ENCODE peak calls at places on chromosomes 12 and 14, in seven cellular contexts. I is testis; H is gastrocnemius medialis; U is CD8-positive, alpha-beta T cell; V is Peyer's patch; M is heart right ventricle; D is CD4-positive, CD25-positive, alpha-beta regulatory T cell. J is an unnamed sample. For H3K4me1 and H3K9me3, the result is how much of the 10 kb centered on the place peaks cover.

GRCh38 chr14:92417759-92418158 is 94.8 kb downstream of the SLC24A4 start:
- DNase-seq in I (no peak), H (no peak), U (no peak), V (no peak), M (no peak), D (no peak), J (no peak)

GRCh38 chr14:59360923-59361794 is 104.0 kb downstream of the GPR135 start:
- DNase-seq in I (no peak), H (peak), U (no peak), V (no peak), M (peak), D (no peak), J (no peak)

GRCh38 chr12:115660211-115660805 is 617.2 kb downstream of the MED13L start:
- DNase-seq in I (peak), H (peak), U (no peak), V (no peak), M (peak), D (no peak), J (no peak)

GRCh38 chr14:31855262-31855661 is 221.8 kb upstream of the ARHGAP5 start:
- DNase-seq in I (no peak), H (no peak), U (no peak), V (no peak), M (no peak), D (no peak), J (no peak)

GRCh38 chr12:105485321-105485910 is 154.9 kb downstream of the C12orf75 start:
- DNase-seq in I (peak), H (peak), U (no peak), V (no peak), M (peak), D (no peak), J (no peak)

GRCh38 chr14:74941676-74942097 is 13.7 kb downstream of the PGF start:
- DNase-seq in I (peak), H (no peak), U (peak), V (peak), M (peak), D (peak), J (peak)

GRCh38 chr12:47814539-47815170 is 5.0 kb downstream of the HDAC7 start:
- DNase-seq in I (no peak), H (no peak), U (no peak), V (no peak), M (no peak), D (no peak), J (no peak)

GRCh38 chr14:104130974-104131651 is 7.3 kb upstream of the KIF26A start:
- DNase-seq in I (peak), H (no peak), U (no peak), V (no peak), M (peak), D (no peak), J (peak)

GRCh38 chr12:40055227-40055579 is 50.7 kb downstream of the SLC2A13 start:
- DNase-seq in I (no peak), H (no peak), U (no peak), V (no peak), M (no peak), D (no peak), J (no peak)

GRCh38 chr12:124633954-124634352 is 66.5 kb upstream of the NCOR2 start:
- DNase-seq in I (no peak), H (no peak), U (no peak), V (no peak), M (no peak), D (no peak), J (peak)

GRCh38 chr12:62726471-62726980 is 208.4 kb downstream of the PPM1H start:
- DNase-seq in I (no peak), H (no peak), U (no peak), V (no peak), M (no peak), D (no peak), J (no peak)

GRCh38 chr12:62722971-62723680 is 211.8 kb downstream of the PPM1H start:
- DNase-seq in I (no peak), H (no peak), U (no peak), V (no peak), M (no peak), D (no peak), J (no peak)

GRCh38 chr12:62725781-62726180 is 209.2 kb downstream of the PPM1H start:
- DNase-seq in I (no peak), H (no peak), U (no peak), V (no peak), M (no peak), D (no peak), J (no peak)

GRCh38 chr12:62724947-62725447 is 210.0 kb downstream of the PPM1H start:
- DNase-seq in I (no peak), H (no peak), U (no peak), V (no peak), M (no peak), D (no peak), J (peak)

GRCh38 chr12:62724285-62724684 is 210.7 kb downstream of the PPM1H start:
- DNase-seq in I (no peak), H (no peak), U (no peak), V (no peak), M (no peak), D (no peak), J (no peak)
- H3K4me1 ChIP-seq in I (under half), H (under half), U (under half), V (under half), M (under half), D (under half), J (under half)

DNA sequence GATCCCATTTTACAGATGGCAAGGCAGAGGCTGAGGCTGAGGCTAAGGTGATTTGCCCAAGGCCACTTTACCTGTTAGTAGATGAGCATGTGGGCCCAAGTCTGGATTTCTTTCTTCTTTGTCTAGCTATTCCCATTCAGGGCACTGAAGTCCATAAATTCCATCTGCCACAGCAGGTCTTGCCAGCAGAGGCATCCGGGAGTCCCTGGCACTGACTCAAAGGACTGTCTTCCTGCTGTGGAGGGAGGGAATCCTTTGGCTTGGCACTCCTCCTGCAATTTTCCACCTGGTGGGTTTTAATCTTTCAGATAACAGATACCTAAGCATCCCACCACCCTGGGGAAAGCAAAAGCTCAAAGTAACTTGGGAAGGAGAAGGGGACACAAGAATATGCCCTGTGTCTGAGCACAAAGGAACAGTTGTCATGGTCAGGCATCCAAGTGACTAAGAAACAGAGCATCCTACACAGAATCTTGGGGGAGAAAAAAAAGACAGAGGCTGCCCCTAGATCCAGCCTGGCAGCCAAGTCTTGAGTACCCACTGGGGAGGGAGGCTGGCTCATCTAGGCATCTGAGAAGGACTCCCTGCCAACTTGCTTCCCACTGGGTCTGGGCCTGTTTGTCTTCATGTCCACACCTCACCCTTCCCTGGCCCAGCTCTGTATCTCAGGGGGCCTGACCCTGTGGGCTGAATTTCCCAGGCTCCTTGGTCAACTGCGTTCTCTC is 35.6 kb upstream of the CMKLR1 start:
- DNase-seq in I (no peak), H (no peak), U (no peak), V (no peak), M (no peak), D (no peak), J (no peak)
- H3K9me3 ChIP-seq in I (under half), H (under half), U (under half), V (under half), M (under half), D (under half), J (under half)

DNA sequence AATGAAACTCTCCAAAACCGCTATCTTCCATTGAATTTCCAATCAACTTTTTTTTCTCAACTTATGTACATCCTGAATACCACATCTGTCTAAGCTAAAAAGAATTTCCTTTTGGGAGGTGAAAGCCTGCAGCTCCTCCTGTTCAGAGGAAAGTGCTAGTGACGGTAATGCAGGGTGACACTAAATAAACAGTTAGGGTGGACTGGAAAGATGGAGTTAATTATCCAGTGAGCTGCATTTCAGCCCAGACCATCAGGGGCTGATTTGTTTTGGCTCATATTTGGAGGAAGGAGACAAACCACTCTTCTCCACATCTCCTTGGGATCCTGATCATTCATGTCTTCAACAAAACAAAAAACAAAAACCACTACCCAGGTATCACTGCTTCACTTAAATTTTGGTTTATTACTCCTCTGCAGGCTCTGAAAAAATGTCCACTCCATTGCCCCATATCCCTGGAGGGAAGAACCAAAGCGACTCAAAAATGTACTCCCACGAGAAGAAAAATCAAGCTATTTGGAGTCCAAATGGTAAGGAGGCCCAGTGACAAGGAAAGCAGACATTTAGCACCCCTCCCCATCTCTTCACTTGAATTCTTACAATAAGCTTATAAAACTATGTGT is 5.1 kb upstream of the SIX1 start:
- DNase-seq in I (no peak), H (no peak), U (no peak), V (no peak), M (no peak), D (no peak), J (no peak)
- H3K4me3 ChIP-seq in I (no peak), H (peak), U (no peak), V (no peak), M (no peak), D (no peak), J (no peak)

DNA sequence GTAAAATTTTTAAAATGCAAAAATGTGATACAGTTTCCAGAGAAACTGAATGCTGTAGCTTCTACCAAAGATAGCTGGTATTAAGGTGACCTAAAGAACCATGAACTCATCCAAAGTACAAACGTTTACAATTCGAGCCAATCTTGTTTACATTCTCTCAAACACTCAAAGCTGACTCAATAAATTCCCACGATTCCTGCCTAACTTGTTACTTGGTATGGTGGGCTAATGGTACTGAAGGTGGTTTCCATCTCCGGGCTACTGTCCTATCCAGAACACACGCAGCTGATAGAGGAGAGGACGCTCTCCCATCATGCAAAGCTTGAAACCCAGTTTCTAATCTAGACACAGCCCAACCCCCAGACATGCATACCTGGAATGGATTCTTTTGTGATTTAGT is 31.5 kb downstream of the RAD9B start:
- DNase-seq in I (no peak), H (no peak), U (no peak), V (no peak), M (no peak), D (no peak), J (no peak)
- H3K4me1 ChIP-seq in I (under half), H (half or more), U (under half), V (under half), M (under half), D (under half), J (under half)

DNA sequence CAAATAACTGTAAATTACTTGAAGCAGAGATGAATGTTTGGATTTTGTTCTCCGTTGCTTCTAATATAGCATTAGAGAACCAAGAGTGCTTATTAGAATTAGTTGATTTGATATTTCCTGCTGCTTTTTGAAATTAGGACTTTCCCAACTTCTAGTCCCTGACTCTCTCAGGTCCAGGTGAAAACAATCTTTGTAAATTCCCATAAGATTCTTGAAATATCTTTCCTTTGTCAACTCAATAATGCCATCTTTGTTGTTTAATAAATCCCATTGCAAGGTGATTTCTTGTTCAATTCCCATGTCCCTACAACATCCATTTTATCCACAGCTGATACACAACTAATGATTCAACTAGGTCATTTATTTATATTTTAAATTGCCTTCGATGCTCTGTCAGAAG is at the start of gene OR4K2:
- DNase-seq in I (no peak), H (no peak), U (no peak), V (no peak), M (no peak), D (no peak), J (no peak)
- H3K9me3 ChIP-seq in I (under half), H (under half), U (under half), V (under half), M (under half), D (under half), J (under half)

GRCh38 chr14:70563417-70563816 is 28.6 kb upstream of the ADAM20 start:
- DNase-seq in I (no peak), H (no peak), U (no peak), V (no peak), M (no peak), D (no peak), J (no peak)
- H3K4me3 ChIP-seq in I (no peak), H (no peak), U (no peak), V (no peak), M (no peak), D (no peak), J (no peak)